ENCODE peak calls at places on chromosomes 7 and 10, in four cellular contexts. S is HepG2, X is HCT116, A is SK-N-SH. R is an unnamed sample.

GRCh38 chr10:4354382-4354812 is 471.6 kb upstream of the AKR1E2 start:
- DNase-seq in X (peak), S (no peak), A (no peak), R (peak)

GRCh38 chr10:35184527-35185171 is 58.0 kb downstream of the CREM start:
- DNase-seq in S (no peak), X (no peak), A (no peak), R (no peak)

GRCh38 chr7:74292757-74293576 is 3.8 kb downstream of the CLIP2 start:
- DNase-seq in X (peak), A (no peak), S (peak), R (no peak)

GRCh38 chr10:30619966-30620365 is 9.6 kb downstream of the LYZL2 start:
- DNase-seq in A (no peak), S (no peak), X (no peak), R (no peak)

GRCh38 chr10:12471135-12471534 is 121.8 kb downstream of the CAMK1D start:
- DNase-seq in A (no peak), X (no peak), S (no peak), R (no peak)

GRCh38 chr10:38032881-38033280 is 22.4 kb downstream of the ZNF33A start:
- DNase-seq in A (no peak), S (no peak), X (no peak), R (no peak)

GRCh38 chr7:78221961-78222751 is 423.6 kb downstream of the PHTF2 start:
- DNase-seq in X (no peak), S (no peak), A (no peak), R (no peak)

GRCh38 chr7:105519353-105519752 is 2.7 kb downstream of the PUS7 start:
- DNase-seq in X (no peak), A (no peak), S (no peak), R (no peak)

GRCh38 chr7:102431617-102432298 is 1.6 kb upstream of the ORAI2 start:
- DNase-seq in S (peak), A (no peak), X (no peak), R (peak)

GRCh38 chr10:5297996-5298395 is 66.8 kb upstream of the UCN3 start:
- DNase-seq in A (no peak), X (no peak), S (no peak), R (no peak)

GRCh38 chr10:49844775-49845561 is 82.8 kb upstream of the OGDHL start:
- DNase-seq in S (peak), X (no peak), A (no peak), R (no peak)

GRCh38 chr10:84204122-84204521 is 9.8 kb downstream of the CDHR1 start:
- DNase-seq in S (peak), A (peak), X (peak), R (no peak)

GRCh38 chr7:129781128-129781855 is 169.8 kb downstream of the NRF1 start:
- DNase-seq in S (no peak), A (peak), X (peak), R (no peak)

GRCh38 chr7:96236198-96237039 is 85.5 kb downstream of the SLC25A13 start:
- DNase-seq in X (peak), S (no peak), A (peak), R (no peak)

GRCh38 chr10:94172332-94172731 is 178.6 kb downstream of the PLCE1 start:
- DNase-seq in A (no peak), X (no peak), S (no peak), R (no peak)

GRCh38 chr7:35729061-35729783 is 34.3 kb upstream of the HERPUD2 start:
- DNase-seq in S (no peak), A (no peak), X (no peak), R (no peak)

GRCh38 chr10:60664859-60665258 is 113.4 kb upstream of the CDK1 start:
- DNase-seq in X (no peak), S (no peak), A (no peak), R (no peak)
- TF ChIP-seq JUND in X (no peak), S (no peak), A (peak), R (no peak)

GRCh38 chr10:98748298-98748697 is 301.6 kb upstream of the HPS1 start:
- DNase-seq in A (peak), X (peak), S (peak), R (peak)
- TF ChIP-seq JUND in A (no peak), X (no peak), S (no peak), R (no peak)

GRCh38 chr7:100137851-100138760 is 10.6 kb upstream of the LAMTOR4 start:
- DNase-seq in X (no peak), S (no peak), A (no peak), R (peak)
- TF ChIP-seq JUND in X (no peak), S (no peak), A (no peak), R (no peak)

GRCh38 chr7:43625453-43625852 is 42.5 kb downstream of the STK17A start:
- DNase-seq in A (no peak), X (no peak), S (no peak), R (no peak)
- TF ChIP-seq JUND in A (no peak), X (no peak), S (no peak), R (no peak)

DNA sequence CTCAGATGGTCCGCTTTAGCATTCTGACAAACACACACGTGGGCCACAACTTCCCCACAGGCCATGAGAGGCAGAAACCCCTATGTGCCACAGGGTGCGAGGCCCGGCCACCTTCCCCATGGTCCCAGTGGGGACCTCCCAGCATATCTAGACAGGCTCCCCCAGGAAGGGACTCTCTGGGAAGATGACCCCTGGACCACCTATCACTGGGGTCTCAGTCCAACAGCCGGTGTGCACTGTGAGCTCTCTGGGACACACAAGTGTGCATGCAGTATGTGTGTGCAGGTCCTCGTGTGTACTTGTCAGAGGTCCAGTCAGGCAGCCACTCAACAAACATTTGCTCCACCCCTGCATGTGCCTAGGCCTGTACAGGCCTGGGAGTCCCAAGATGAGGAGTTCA is 18.7 kb downstream of the GRID1 start:
- DNase-seq in X (no peak), S (no peak), A (no peak), R (no peak)
- TF ChIP-seq JUND in X (no peak), S (no peak), A (no peak), R (no peak)

DNA sequence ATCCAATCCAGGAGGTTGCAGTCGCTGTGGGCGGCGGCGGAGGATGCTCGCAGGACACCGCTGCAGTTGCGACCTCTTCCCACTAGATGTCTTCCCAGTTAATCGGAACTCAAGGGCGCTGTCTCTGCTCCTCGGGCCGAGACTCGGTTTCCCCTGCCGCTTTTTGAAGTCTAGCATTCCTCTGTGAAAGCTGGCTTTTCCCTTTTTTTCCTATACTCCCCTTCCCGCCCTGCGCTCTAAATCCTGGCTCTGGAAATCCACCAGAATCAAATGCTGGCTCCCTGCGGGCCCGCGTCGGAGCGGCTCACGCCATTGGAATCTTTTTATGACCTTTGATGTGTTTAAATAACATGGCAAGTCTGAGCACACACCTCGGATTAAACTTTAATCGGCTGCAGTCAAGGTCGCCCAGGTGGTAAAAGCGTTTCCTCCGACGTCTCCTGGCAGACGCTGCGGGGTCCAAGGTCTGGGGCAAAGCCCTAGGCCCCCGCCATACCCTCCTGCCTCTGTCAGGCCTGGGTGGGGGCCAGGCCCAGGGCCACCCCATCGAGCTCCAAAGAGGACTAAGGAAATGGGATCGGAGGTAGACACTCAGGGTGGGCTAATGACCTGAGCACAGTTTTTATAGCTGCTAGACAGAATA is 10.7 kb upstream of the HOXA13 start:
- DNase-seq in X (no peak), A (peak), S (no peak), R (peak)
- TF ChIP-seq JUND in X (no peak), A (no peak), S (no peak), R (no peak)

GRCh38 chr10:68212721-68213352 is 19.1 kb downstream of the ATOH7 start:
- DNase-seq in S (peak), X (no peak), A (peak), R (peak)
- TF ChIP-seq JUND in S (no peak), X (no peak), A (no peak), R (no peak)

GRCh38 chr7:5454485-5454884 is 30.9 kb upstream of the TNRC18 start:
- DNase-seq in S (no peak), X (no peak), A (peak), R (no peak)

GRCh38 chr7:5456420-5456819 is 32.8 kb upstream of the TNRC18 start:
- DNase-seq in S (no peak), X (no peak), A (no peak), R (no peak)

GRCh38 chr7:5455581-5456222 is 32.1 kb upstream of the TNRC18 start:
- DNase-seq in X (no peak), A (peak), S (no peak), R (no peak)

GRCh38 chr7:5453566-5454075 is 30.0 kb upstream of the TNRC18 start:
- DNase-seq in A (no peak), S (no peak), X (no peak), R (no peak)

DNA sequence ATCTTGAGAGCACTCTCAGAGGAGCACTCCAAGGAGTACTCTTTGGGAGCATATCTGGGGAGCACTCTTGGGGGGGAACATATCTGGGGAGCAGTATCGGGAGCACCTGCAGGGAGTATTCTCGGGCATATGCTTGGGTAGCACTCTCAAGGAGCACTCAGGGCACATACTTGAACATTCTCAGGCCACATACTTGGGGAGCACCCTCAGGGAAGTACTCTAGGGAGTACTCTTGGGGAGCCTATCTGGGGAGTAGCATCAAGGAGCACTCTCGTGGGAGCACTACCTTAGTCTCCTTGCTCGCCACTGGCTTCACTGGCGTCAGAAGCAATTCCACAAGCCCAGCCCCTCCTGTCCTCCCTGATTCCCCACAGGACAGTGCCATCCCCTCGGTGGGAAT is 31.5 kb upstream of the TNRC18 start:
- DNase-seq in S (no peak), X (no peak), A (no peak), R (no peak)
- TF ChIP-seq JUND in S (no peak), X (no peak), A (no peak), R (no peak)

DNA sequence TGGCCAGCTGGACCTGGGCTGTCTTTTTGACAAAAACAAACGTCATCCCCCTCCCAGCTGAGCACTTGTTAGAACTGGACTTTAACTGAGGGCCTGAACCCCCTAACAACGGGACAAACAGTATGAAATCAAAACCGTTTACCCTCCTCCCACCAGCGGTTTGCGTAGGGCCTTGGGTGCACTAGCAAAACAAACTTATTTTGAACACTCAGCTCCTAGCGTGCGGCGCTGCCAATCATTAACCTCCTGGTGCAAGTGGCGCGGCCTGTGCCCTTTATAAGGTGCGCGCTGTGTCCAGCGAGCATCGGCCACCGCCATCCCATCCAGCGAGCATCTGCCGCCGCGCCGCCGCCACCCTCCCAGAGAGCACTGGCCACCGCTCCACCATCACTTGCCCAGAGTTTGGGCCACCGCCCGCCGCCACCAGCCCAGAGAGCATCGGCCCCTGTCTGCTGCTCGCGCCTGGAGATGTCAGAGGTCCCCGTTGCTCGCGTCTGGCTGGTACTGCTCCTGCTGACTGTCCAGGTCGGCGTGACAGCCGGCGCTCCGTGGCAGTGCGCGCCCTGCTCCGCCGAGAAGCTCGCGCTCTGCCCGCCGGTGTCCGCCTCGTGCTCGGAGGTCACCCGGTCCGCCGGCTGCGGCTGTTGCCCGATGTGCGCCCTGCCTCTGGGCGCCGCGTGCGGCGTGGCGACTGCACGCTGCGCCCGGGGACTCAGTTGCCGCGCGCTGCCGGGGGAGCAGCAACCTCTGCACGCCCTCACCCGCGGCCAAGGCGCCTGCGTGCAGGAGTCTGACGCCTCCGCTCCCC is at the start of gene IGFBP1:
- DNase-seq in S (peak), X (no peak), A (peak), R (peak)
- TF ChIP-seq JUND in S (peak), X (no peak), A (no peak), R (no peak)

R was measured in T47D.